ENCODE peak calls at places on chromosomes 1 and 21, in five cellular contexts. One of them, this sample, is unnamed.

GRCh38 chr1:209580577-209580976 is 2.9 kb upstream of the CAMK1G start:
- DNase-seq in Peyer's patch: no peak
- DNase-seq in esophagus muscularis mucosa: no peak
- DNase-seq in uterus: no peak
- DNase-seq in spleen: no peak
- DNase-seq in this sample: no peak

GRCh38 chr1:95126846-95127245 is 9.7 kb downstream of the TLCD4 start:
- DNase-seq in Peyer's patch: peak; percentile 64
- DNase-seq in esophagus muscularis mucosa: no peak
- DNase-seq in uterus: no peak
- DNase-seq in spleen: no peak
- DNase-seq in this sample: no peak

GRCh38 chr1:115135681-115136080 is 46.4 kb upstream of the TSPAN2 start:
- DNase-seq in Peyer's patch: no peak
- DNase-seq in esophagus muscularis mucosa: no peak
- DNase-seq in uterus: no peak
- DNase-seq in spleen: no peak
- DNase-seq in this sample: no peak

GRCh38 chr21:36699026-36699545 is at the start of gene SIM2:
- DNase-seq in Peyer's patch: no peak
- DNase-seq in esophagus muscularis mucosa: no peak
- DNase-seq in uterus: no peak
- DNase-seq in spleen: no peak
- DNase-seq in this sample: no peak

GRCh38 chr1:198151688-198152087 is 5.1 kb upstream of the NEK7 start:
- DNase-seq in Peyer's patch: no peak
- DNase-seq in esophagus muscularis mucosa: no peak
- DNase-seq in uterus: no peak
- DNase-seq in spleen: no peak
- DNase-seq in this sample: no peak

GRCh38 chr1:33257759-33258712 is 1.7 kb downstream of the ZNF362 start:
- DNase-seq in Peyer's patch: peak; percentile 64
- DNase-seq in esophagus muscularis mucosa: no peak
- DNase-seq in uterus: no peak
- DNase-seq in spleen: no peak
- DNase-seq in this sample: no peak

GRCh38 chr1:55987491-55988255 is 591.7 kb downstream of the PLPP3 start:
- DNase-seq in Peyer's patch: no peak
- DNase-seq in esophagus muscularis mucosa: no peak
- DNase-seq in uterus: no peak
- DNase-seq in spleen: no peak
- DNase-seq in this sample: no peak

GRCh38 chr21:36929622-36930021 is 36.8 kb downstream of the HLCS start:
- DNase-seq in Peyer's patch: no peak
- DNase-seq in esophagus muscularis mucosa: no peak
- DNase-seq in uterus: no peak
- DNase-seq in spleen: no peak
- DNase-seq in this sample: no peak

GRCh38 chr1:168879906-168880734 is 151.1 kb upstream of the DPT start:
- DNase-seq in Peyer's patch: peak; percentile 46
- DNase-seq in esophagus muscularis mucosa: no peak
- DNase-seq in uterus: peak; percentile 39
- DNase-seq in spleen: no peak
- DNase-seq in this sample: no peak

GRCh38 chr1:10685196-10685850 is 111.1 kb downstream of the CASZ1 start:
- DNase-seq in Peyer's patch: no peak
- DNase-seq in esophagus muscularis mucosa: no peak
- DNase-seq in uterus: no peak
- DNase-seq in spleen: no peak
- DNase-seq in this sample: no peak

GRCh38 chr1:29599826-29600225 is 363.5 kb downstream of the PTPRU start:
- DNase-seq in Peyer's patch: no peak
- DNase-seq in esophagus muscularis mucosa: peak; percentile 82
- DNase-seq in uterus: no peak
- DNase-seq in spleen: no peak
- DNase-seq in this sample: no peak

GRCh38 chr21:36741506-36741905 is 42.6 kb downstream of the SIM2 start:
- DNase-seq in Peyer's patch: no peak
- DNase-seq in esophagus muscularis mucosa: no peak
- DNase-seq in uterus: no peak
- DNase-seq in spleen: peak; percentile 70
- DNase-seq in this sample: no peak

GRCh38 chr1:3014041-3014440 is 7.2 kb upstream of the ACTRT2 start:
- DNase-seq in Peyer's patch: no peak
- DNase-seq in esophagus muscularis mucosa: no peak
- DNase-seq in uterus: no peak
- DNase-seq in spleen: peak; percentile 67
- DNase-seq in this sample: no peak
- H3K9me3 ChIP-seq in Peyer's patch: peaks cover 2% of the 10 kb centered on the region
- H3K9me3 ChIP-seq in esophagus muscularis mucosa: no peaks in the 10 kb centered on the region
- H3K9me3 ChIP-seq in uterus: no peaks in the 10 kb centered on the region
- H3K9me3 ChIP-seq in spleen: peaks cover 2% of the 10 kb centered on the region
- H3K9me3 ChIP-seq in this sample: peaks cover under 1% of the 10 kb centered on the region

GRCh38 chr1:156413310-156414246 is 44.6 kb downstream of the RHBG start:
- DNase-seq in Peyer's patch: peak; percentile 32
- DNase-seq in esophagus muscularis mucosa: no peak
- DNase-seq in uterus: no peak
- DNase-seq in spleen: no peak
- DNase-seq in this sample: no peak
- H3K4me1 ChIP-seq in Peyer's patch: no peaks in the 10 kb centered on the region
- H3K4me1 ChIP-seq in esophagus muscularis mucosa: no peaks in the 10 kb centered on the region
- H3K4me1 ChIP-seq in uterus: no peaks in the 10 kb centered on the region
- H3K4me1 ChIP-seq in spleen: no peaks in the 10 kb centered on the region
- H3K4me1 ChIP-seq in this sample: no peaks in the 10 kb centered on the region

GRCh38 chr21:42149656-42150457 is 69.1 kb upstream of the ABCG1 start:
- DNase-seq in Peyer's patch: peak; percentile 32
- DNase-seq in esophagus muscularis mucosa: no peak
- DNase-seq in uterus: peak; percentile 5
- DNase-seq in spleen: no peak
- DNase-seq in this sample: peak; percentile 28

GRCh38 chr21:42148584-42148983 is 70.4 kb upstream of the ABCG1 start:
- DNase-seq in Peyer's patch: no peak
- DNase-seq in esophagus muscularis mucosa: no peak
- DNase-seq in uterus: no peak
- DNase-seq in spleen: no peak
- DNase-seq in this sample: no peak

GRCh38 chr21:42147386-42148020 is 71.4 kb upstream of the ABCG1 start:
- DNase-seq in Peyer's patch: peak; percentile 35
- DNase-seq in esophagus muscularis mucosa: no peak
- DNase-seq in uterus: peak; percentile 6
- DNase-seq in spleen: peak; percentile 67
- DNase-seq in this sample: peak; percentile 22

GRCh38 chr21:42146821-42147220 is 72.1 kb upstream of the ABCG1 start:
- DNase-seq in Peyer's patch: peak; percentile 39
- DNase-seq in esophagus muscularis mucosa: no peak
- DNase-seq in uterus: peak; percentile 6
- DNase-seq in spleen: peak; percentile 71
- DNase-seq in this sample: peak; percentile 31

GRCh38 chr21:42148097-42148496 is 70.8 kb upstream of the ABCG1 start:
- DNase-seq in Peyer's patch: no peak
- DNase-seq in esophagus muscularis mucosa: no peak
- DNase-seq in uterus: no peak
- DNase-seq in spleen: no peak
- DNase-seq in this sample: no peak
- TF ChIP-seq POLR2A in Peyer's patch: no peak
- TF ChIP-seq POLR2A in esophagus muscularis mucosa: no peak
- TF ChIP-seq POLR2A in uterus: no peak
- TF ChIP-seq POLR2A in spleen: no peak
- TF ChIP-seq POLR2A in this sample: no peak

GRCh38 chr1:1852619-1853414 is 38.1 kb downstream of the GNB1 start:
- DNase-seq in Peyer's patch: no peak
- DNase-seq in esophagus muscularis mucosa: no peak
- DNase-seq in uterus: no peak
- DNase-seq in spleen: peak; percentile 32
- DNase-seq in this sample: no peak
- H3K9me3 ChIP-seq in Peyer's patch: no peaks in the 10 kb centered on the region
- H3K9me3 ChIP-seq in esophagus muscularis mucosa: no peaks in the 10 kb centered on the region
- H3K9me3 ChIP-seq in uterus: no peaks in the 10 kb centered on the region
- H3K9me3 ChIP-seq in spleen: no peaks in the 10 kb centered on the region
- H3K9me3 ChIP-seq in this sample: no peaks in the 10 kb centered on the region

GRCh38 chr1:9198538-9199361 is 35.8 kb upstream of the H6PD start:
- DNase-seq in Peyer's patch: no peak
- DNase-seq in esophagus muscularis mucosa: no peak
- DNase-seq in uterus: no peak
- DNase-seq in spleen: no peak
- DNase-seq in this sample: no peak

GRCh38 chr1:9197186-9198099 is 37.1 kb upstream of the H6PD start:
- DNase-seq in Peyer's patch: no peak
- DNase-seq in esophagus muscularis mucosa: no peak
- DNase-seq in uterus: no peak
- DNase-seq in spleen: no peak
- DNase-seq in this sample: no peak

GRCh38 chr1:9194024-9194423 is 40.5 kb upstream of the H6PD start:
- DNase-seq in Peyer's patch: no peak
- DNase-seq in esophagus muscularis mucosa: no peak
- DNase-seq in uterus: no peak
- DNase-seq in spleen: no peak
- DNase-seq in this sample: no peak

GRCh38 chr1:9195651-9196050 is 38.9 kb upstream of the H6PD start:
- DNase-seq in Peyer's patch: no peak
- DNase-seq in esophagus muscularis mucosa: no peak
- DNase-seq in uterus: no peak
- DNase-seq in spleen: no peak
- DNase-seq in this sample: no peak

DNA sequence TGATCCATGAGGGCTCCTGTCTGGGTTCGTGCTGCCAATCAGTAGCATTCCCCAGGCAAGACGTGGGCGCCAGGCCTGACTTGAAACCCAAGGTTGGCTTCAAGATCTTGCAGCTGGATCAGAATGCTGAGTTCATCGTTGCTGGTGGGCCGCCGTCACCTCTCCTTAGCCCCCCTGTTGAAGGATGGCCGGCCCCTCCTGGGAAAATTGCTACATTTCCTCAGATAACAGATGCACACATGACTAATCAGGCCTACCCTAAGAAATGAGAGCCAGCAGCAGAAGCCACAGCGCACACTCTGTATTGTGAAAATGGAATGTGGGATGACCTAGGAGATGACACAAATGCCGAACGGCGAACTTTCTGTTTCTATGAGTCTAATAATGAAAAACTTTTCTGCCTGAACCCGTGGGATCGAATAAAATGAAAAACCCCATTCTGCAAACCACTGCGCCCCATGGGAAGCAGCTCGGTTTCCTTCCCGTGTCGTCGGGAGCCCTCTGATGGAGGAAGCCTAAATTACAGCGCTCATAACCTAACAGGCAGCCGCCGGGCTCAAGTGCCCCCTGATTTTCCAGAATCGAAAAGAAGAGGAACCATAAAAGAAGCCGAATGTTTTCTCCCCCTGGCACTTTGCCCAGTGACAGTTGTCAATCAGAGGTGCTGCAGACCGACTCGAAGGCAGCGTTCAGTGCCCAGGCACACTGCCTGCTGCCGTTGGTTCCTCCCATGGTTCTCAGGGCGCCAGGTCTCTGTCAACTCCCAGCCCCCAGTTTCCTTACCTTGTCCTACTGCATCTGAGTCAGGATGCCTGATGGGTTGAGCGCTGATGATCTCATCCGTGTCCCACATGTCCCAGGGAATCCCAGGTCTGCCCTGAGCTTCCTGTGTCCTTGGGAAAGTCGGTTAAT is 38.2 kb upstream of the H6PD start:
- DNase-seq in Peyer's patch: peak; percentile 61
- DNase-seq in esophagus muscularis mucosa: no peak
- DNase-seq in uterus: peak; percentile 76
- DNase-seq in spleen: peak; percentile 85
- DNase-seq in this sample: peak; percentile 63
- H3K4me1 ChIP-seq in Peyer's patch: no peaks in the 10 kb centered on the region
- H3K4me1 ChIP-seq in esophagus muscularis mucosa: peaks cover 26% of the 10 kb centered on the region
- H3K4me1 ChIP-seq in uterus: no peaks in the 10 kb centered on the region
- H3K4me1 ChIP-seq in spleen: peaks cover 12% of the 10 kb centered on the region
- H3K4me1 ChIP-seq in this sample: no peaks in the 10 kb centered on the region

GRCh38 chr21:15332572-15332971 is 267.8 kb upstream of the NRIP1 start:
- DNase-seq in Peyer's patch: no peak
- DNase-seq in esophagus muscularis mucosa: no peak
- DNase-seq in uterus: no peak
- DNase-seq in spleen: no peak
- DNase-seq in this sample: no peak

GRCh38 chr21:15330872-15331271 is 266.1 kb upstream of the NRIP1 start:
- DNase-seq in Peyer's patch: no peak
- DNase-seq in esophagus muscularis mucosa: no peak
- DNase-seq in uterus: no peak
- DNase-seq in spleen: no peak
- DNase-seq in this sample: no peak

DNA sequence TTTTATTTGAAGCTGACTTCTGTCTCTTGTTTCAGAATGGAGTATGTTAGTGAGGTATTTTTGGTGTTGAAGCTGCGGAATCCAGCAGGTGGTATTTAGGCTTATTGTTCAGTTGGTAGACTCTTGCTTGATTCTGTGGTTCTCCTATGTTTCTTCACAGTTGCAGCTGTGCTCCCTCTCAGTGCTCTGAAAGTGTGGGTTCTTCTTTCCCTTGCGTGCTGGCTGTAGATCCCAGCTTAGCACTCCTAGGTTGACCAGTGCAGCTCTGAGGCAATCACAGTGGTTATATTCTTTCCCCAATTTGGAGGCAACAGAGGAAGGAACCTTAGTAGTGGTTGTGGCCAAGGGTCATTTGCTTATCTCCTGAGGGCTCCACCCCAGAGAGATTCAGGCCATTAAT is 269.1 kb upstream of the NRIP1 start:
- DNase-seq in Peyer's patch: no peak
- DNase-seq in esophagus muscularis mucosa: no peak
- DNase-seq in uterus: no peak
- DNase-seq in spleen: no peak
- DNase-seq in this sample: no peak
- TF ChIP-seq POLR2A in Peyer's patch: no peak
- TF ChIP-seq POLR2A in esophagus muscularis mucosa: no peak
- TF ChIP-seq POLR2A in uterus: no peak
- TF ChIP-seq POLR2A in spleen: no peak
- TF ChIP-seq POLR2A in this sample: no peak

GRCh38 chr1:2974701-2975301 is 46.5 kb upstream of the ACTRT2 start:
- DNase-seq in Peyer's patch: peak; percentile 36
- DNase-seq in esophagus muscularis mucosa: no peak
- DNase-seq in uterus: no peak
- DNase-seq in spleen: no peak
- DNase-seq in this sample: no peak

GRCh38 chr1:2971609-2972008 is 49.7 kb upstream of the ACTRT2 start:
- DNase-seq in Peyer's patch: peak; percentile 15
- DNase-seq in esophagus muscularis mucosa: no peak
- DNase-seq in uterus: no peak
- DNase-seq in spleen: peak; percentile 61
- DNase-seq in this sample: no peak

GRCh38 chr1:2972011-2972878 is 49.0 kb upstream of the ACTRT2 start:
- DNase-seq in Peyer's patch: peak; percentile 36
- DNase-seq in esophagus muscularis mucosa: no peak
- DNase-seq in uterus: no peak
- DNase-seq in spleen: peak; percentile 48
- DNase-seq in this sample: no peak

GRCh38 chr1:2973661-2974593 is 47.3 kb upstream of the ACTRT2 start:
- DNase-seq in Peyer's patch: peak; percentile 43
- DNase-seq in esophagus muscularis mucosa: no peak
- DNase-seq in uterus: no peak
- DNase-seq in spleen: peak; percentile 53
- DNase-seq in this sample: no peak

GRCh38 chr1:2972879-2973575 is 48.2 kb upstream of the ACTRT2 start:
- DNase-seq in Peyer's patch: peak; percentile 33
- DNase-seq in esophagus muscularis mucosa: no peak
- DNase-seq in uterus: no peak
- DNase-seq in spleen: peak; percentile 54
- DNase-seq in this sample: no peak
- H3K9me3 ChIP-seq in Peyer's patch: no peaks in the 10 kb centered on the region
- H3K9me3 ChIP-seq in esophagus muscularis mucosa: no peaks in the 10 kb centered on the region
- H3K9me3 ChIP-seq in uterus: no peaks in the 10 kb centered on the region
- H3K9me3 ChIP-seq in spleen: no peaks in the 10 kb centered on the region
- H3K9me3 ChIP-seq in this sample: no peaks in the 10 kb centered on the region